ENCODE peak calls at places on chromosomes 2 and 18, in four cellular contexts. One of them, this sample, is unnamed.

GRCh38 chr2:9108210-9108967 is 98.2 kb upstream of the ASAP2 start:
- DNase-seq in transverse colon: no peak
- DNase-seq in small intestine: no peak
- DNase-seq in cardiac muscle cell: no peak
- DNase-seq in this sample: no peak

GRCh38 chr18:6406910-6407470 is 7.7 kb downstream of the L3MBTL4 start:
- DNase-seq in cardiac muscle cell: no peak
- DNase-seq in small intestine: no peak
- DNase-seq in transverse colon: no peak
- DNase-seq in this sample: no peak

GRCh38 chr18:78773819-78774218 is 205.8 kb upstream of the SALL3 start:
- DNase-seq in cardiac muscle cell: no peak
- DNase-seq in transverse colon: no peak
- DNase-seq in small intestine: no peak
- DNase-seq in this sample: no peak

GRCh38 chr18:73895701-73896100 is 251.9 kb downstream of the FBXO15 start:
- DNase-seq in cardiac muscle cell: no peak
- DNase-seq in small intestine: no peak
- DNase-seq in transverse colon: no peak
- DNase-seq in this sample: no peak

GRCh38 chr2:231125272-231125671 is 430 bp upstream of the HTR2B start:
- DNase-seq in small intestine: no peak
- DNase-seq in transverse colon: no peak
- DNase-seq in cardiac muscle cell: no peak
- DNase-seq in this sample: no peak

GRCh38 chr18:2883137-2883671 is 36.4 kb downstream of the EMILIN2 start:
- DNase-seq in small intestine: peak; percentile 33
- DNase-seq in transverse colon: peak; percentile 19
- DNase-seq in cardiac muscle cell: peak; percentile 30
- DNase-seq in this sample: no peak

GRCh38 chr2:120747281-120747680 is 11.6 kb downstream of the GLI2 start:
- DNase-seq in transverse colon: no peak
- DNase-seq in cardiac muscle cell: no peak
- DNase-seq in small intestine: no peak
- DNase-seq in this sample: no peak

GRCh38 chr2:10001551-10001950 is 41.8 kb upstream of the KLF11 start:
- DNase-seq in small intestine: no peak
- DNase-seq in cardiac muscle cell: no peak
- DNase-seq in transverse colon: no peak
- DNase-seq in this sample: no peak

GRCh38 chr2:126655066-126655465 is 892 bp upstream of the GYPC start:
- DNase-seq in small intestine: no peak
- DNase-seq in transverse colon: no peak
- DNase-seq in cardiac muscle cell: no peak
- DNase-seq in this sample: no peak

GRCh38 chr2:36385603-36386002 is 30.0 kb downstream of the CRIM1 start:
- DNase-seq in cardiac muscle cell: no peak
- DNase-seq in transverse colon: no peak
- DNase-seq in small intestine: no peak
- DNase-seq in this sample: no peak

GRCh38 chr18:46069524-46069923 is 2.5 kb downstream of the PSTPIP2 start:
- DNase-seq in cardiac muscle cell: no peak
- DNase-seq in transverse colon: no peak
- DNase-seq in small intestine: no peak
- DNase-seq in this sample: no peak

GRCh38 chr2:84855730-84856129 is 25.2 kb downstream of the TRABD2A start:
- DNase-seq in small intestine: no peak
- DNase-seq in cardiac muscle cell: no peak
- DNase-seq in transverse colon: no peak
- DNase-seq in this sample: no peak

GRCh38 chr2:84854835-84855234 is 26.0 kb downstream of the TRABD2A start:
- DNase-seq in small intestine: no peak
- DNase-seq in cardiac muscle cell: no peak
- DNase-seq in transverse colon: no peak
- DNase-seq in this sample: no peak

GRCh38 chr2:84858123-84858522 is 22.8 kb downstream of the TRABD2A start:
- DNase-seq in small intestine: no peak
- DNase-seq in cardiac muscle cell: peak; percentile 18
- DNase-seq in transverse colon: no peak
- DNase-seq in this sample: no peak

GRCh38 chr2:84857566-84857965 is 23.3 kb downstream of the TRABD2A start:
- DNase-seq in small intestine: no peak
- DNase-seq in transverse colon: no peak
- DNase-seq in cardiac muscle cell: no peak
- DNase-seq in this sample: no peak

GRCh38 chr2:84856785-84857184 is 24.1 kb downstream of the TRABD2A start:
- DNase-seq in small intestine: peak; percentile 25
- DNase-seq in transverse colon: peak; percentile 32
- DNase-seq in cardiac muscle cell: no peak
- DNase-seq in this sample: no peak
- H3K27ac ChIP-seq in small intestine: no peak overlapping the region
- H3K27ac ChIP-seq in transverse colon: no peak overlapping the region
- H3K27ac ChIP-seq in cardiac muscle cell: no peak overlapping the region
- H3K27ac ChIP-seq in this sample: no peak overlapping the region

DNA sequence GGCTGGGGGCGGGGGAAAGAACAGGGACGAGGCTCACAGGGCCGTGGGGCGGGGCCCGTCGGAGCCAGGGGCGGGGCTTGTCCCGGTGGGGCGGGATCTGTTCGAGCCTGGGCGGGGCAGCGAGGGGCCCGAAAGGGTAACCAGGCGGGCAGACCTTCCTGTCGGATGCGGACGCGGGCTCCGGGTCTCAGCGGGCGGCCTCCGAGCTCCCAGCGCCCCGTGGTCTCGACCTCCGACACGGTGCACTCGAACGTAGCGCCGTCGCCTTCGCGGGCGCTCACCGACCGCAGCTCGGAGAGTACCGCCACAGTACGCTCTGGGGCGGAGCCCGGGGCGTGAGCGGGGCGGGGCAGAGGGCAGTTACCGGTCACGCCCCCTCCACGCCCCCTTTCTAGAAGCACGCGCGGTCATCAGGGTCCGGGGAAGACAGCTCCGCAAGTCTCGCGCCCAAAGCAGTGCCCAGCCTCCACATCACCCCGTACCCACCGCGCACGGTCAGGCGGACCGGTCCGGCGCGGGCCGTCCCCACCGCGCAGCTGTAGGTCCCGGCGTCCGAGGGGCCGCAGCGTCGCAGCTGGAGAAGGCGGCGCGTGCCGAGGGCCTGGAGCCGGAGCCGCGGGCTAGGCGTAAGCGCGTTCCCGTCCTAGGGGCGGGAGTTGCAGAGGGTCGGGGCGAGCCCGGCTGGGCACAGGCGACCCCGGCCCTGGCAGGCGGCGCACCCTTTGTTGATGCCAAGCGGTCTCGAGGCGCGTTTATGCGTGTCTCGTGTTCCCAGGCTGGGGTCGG is 8.7 kb downstream of the TMEM198 start:
- DNase-seq in small intestine: peak; percentile 78
- DNase-seq in transverse colon: peak; percentile 90
- DNase-seq in cardiac muscle cell: peak; percentile 94
- DNase-seq in this sample: peak; percentile 82
- H3K4me3 ChIP-seq in small intestine: peak overlapping the region; percentile 40
- H3K4me3 ChIP-seq in transverse colon: peak overlapping the region; percentile 60
- H3K4me3 ChIP-seq in cardiac muscle cell: peak overlapping the region; percentile 47
- H3K4me3 ChIP-seq in this sample: peak overlapping the region; percentile 57

DNA sequence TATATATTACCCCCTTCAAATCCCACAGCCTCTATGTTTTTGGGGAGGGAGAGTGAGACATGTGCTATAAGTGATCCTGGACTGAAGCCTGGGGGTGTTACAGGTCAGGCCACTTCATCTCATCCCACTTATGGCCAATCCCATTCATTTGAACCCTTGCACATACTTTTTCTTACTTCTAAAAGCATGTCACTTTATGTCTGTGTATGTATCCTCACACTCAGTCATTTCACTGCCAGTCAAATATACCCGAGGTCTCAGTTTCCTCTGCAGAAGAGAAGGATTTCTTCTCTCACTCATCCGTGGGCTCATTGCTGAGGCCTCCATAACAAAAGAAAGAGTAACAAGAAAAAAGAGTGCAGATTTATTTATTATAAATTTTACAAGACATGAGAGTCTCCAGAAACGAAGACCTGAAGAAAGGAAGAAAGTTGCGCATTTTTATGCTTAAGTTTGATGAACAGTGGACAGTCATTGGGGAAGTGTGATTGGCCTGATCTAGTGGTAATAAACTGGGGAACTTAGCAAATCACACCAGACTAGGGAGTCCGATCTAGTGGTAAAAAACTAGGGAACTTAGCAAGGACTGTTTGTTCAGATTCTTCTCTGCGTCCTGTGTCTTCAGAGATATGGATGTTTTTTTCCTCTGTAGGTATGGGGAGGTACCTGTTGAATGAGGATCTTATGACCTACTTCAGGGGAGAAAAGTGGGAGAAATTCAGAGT is 52.1 kb downstream of the ICOS start:
- DNase-seq in cardiac muscle cell: no peak
- DNase-seq in small intestine: no peak
- DNase-seq in transverse colon: no peak
- DNase-seq in this sample: no peak
- H3K4me1 ChIP-seq in cardiac muscle cell: peaks cover 9% of the 10 kb centered on the region
- H3K4me1 ChIP-seq in small intestine: no peaks in the 10 kb centered on the region
- H3K4me1 ChIP-seq in transverse colon: no peaks in the 10 kb centered on the region
- H3K4me1 ChIP-seq in this sample: no peaks in the 10 kb centered on the region

GRCh38 chr2:24820598-24821432 is 27.6 kb downstream of the CENPO start:
- DNase-seq in cardiac muscle cell: no peak
- DNase-seq in transverse colon: no peak
- DNase-seq in small intestine: no peak
- DNase-seq in this sample: peak; percentile 55

GRCh38 chr2:24821433-24821891 is 28.2 kb downstream of the CENPO start:
- DNase-seq in transverse colon: no peak
- DNase-seq in cardiac muscle cell: no peak
- DNase-seq in small intestine: no peak
- DNase-seq in this sample: peak; percentile 42

GRCh38 chr2:24819442-24820174 is 26.4 kb downstream of the CENPO start:
- DNase-seq in cardiac muscle cell: no peak
- DNase-seq in transverse colon: no peak
- DNase-seq in small intestine: no peak
- DNase-seq in this sample: peak; percentile 46

GRCh38 chr2:24818721-24819167 is 25.5 kb downstream of the CENPO start:
- DNase-seq in small intestine: no peak
- DNase-seq in transverse colon: no peak
- DNase-seq in cardiac muscle cell: no peak
- DNase-seq in this sample: peak; percentile 49

DNA sequence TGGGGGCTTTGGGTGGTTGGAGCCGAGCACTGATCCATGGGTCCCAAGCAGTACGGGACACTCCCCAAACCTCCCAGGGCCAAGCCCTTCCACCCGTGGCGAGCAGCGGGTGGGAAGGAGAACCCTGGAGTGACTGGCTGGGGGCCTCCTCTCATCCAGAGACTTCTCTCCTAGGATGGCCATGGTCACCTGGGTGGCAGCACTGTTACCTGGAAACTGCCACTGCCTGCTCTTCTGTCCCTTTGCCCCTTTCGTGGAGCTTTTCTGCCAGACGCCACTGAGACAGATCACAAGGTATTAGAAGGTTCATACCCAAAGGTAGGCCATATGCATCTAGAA is 26.9 kb downstream of the CENPO start:
- DNase-seq in transverse colon: no peak
- DNase-seq in small intestine: no peak
- DNase-seq in cardiac muscle cell: no peak
- DNase-seq in this sample: peak; percentile 50
- H3K27ac ChIP-seq in transverse colon: no peak overlapping the region
- H3K27ac ChIP-seq in small intestine: no peak overlapping the region
- H3K27ac ChIP-seq in cardiac muscle cell: no peak overlapping the region
- H3K27ac ChIP-seq in this sample: no peak overlapping the region